ENCODE peak calls at places on chromosomes 12 and 14, in five cellular contexts. W is tibial artery, X is keratinocyte, T is aorta, I is upper lobe of right lung. N is an unnamed sample. For H3K4me1, the result is how much of the 10 kb centered on the place peaks cover.

GRCh38 chr12:88931598-88931997 is 351.3 kb upstream of the KITLG start:
- DNase-seq in W (no peak), X (no peak), T (no peak), I (no peak), N (no peak)

GRCh38 chr14:105145381-105146180 is 23.0 kb downstream of the JAG2 start:
- DNase-seq in W (peak), X (no peak), T (no peak), I (no peak), N (no peak)

GRCh38 chr12:51721281-51721940 is 127.1 kb downstream of the FIGNL2 start:
- DNase-seq in W (peak), X (no peak), T (peak), I (peak), N (peak)

GRCh38 chr12:93699271-93700141 is 22.3 kb downstream of the CRADD start:
- DNase-seq in W (no peak), X (no peak), T (no peak), I (no peak), N (no peak)

GRCh38 chr14:67837011-67837624 is 17.5 kb downstream of the RAD51B start:
- DNase-seq in W (peak), X (no peak), T (no peak), I (no peak), N (peak)

GRCh38 chr12:85951823-85952222 is 77.7 kb downstream of the NTS start:
- DNase-seq in W (no peak), X (no peak), T (no peak), I (no peak), N (no peak)

GRCh38 chr12:1594295-1595025 is at the start of gene FBXL14:
- DNase-seq in W (peak), X (no peak), T (peak), I (peak), N (peak)

GRCh38 chr14:45976001-45976400 is 675.6 kb downstream of the RPL10L start:
- DNase-seq in W (no peak), X (no peak), T (no peak), I (no peak), N (no peak)

GRCh38 chr12:47408171-47408871 is 297.5 kb downstream of the RPAP3 start:
- DNase-seq in W (no peak), X (no peak), T (no peak), I (no peak), N (peak)

GRCh38 chr12:94704452-94704871 is 54.1 kb upstream of the TMCC3 start:
- DNase-seq in W (no peak), X (no peak), T (no peak), I (no peak), N (no peak)

GRCh38 chr12:12219664-12220063 is 47.2 kb downstream of the LRP6 start:
- DNase-seq in W (no peak), X (no peak), T (no peak), I (no peak), N (no peak)

GRCh38 chr14:51682411-51682810 is 30.7 kb downstream of the FRMD6 start:
- DNase-seq in W (no peak), X (no peak), T (no peak), I (no peak), N (no peak)

GRCh38 chr12:92063641-92064040 is 82.0 kb downstream of the BTG1 start:
- DNase-seq in W (no peak), X (no peak), T (no peak), I (no peak), N (no peak)

GRCh38 chr12:76450690-76451089 is 102.5 kb upstream of the BBS10 start:
- DNase-seq in W (no peak), X (peak), T (no peak), I (no peak), N (no peak)

GRCh38 chr12:93302331-93303229 is 75.1 kb upstream of the NUDT4 start:
- DNase-seq in W (peak), X (no peak), T (peak), I (no peak), N (no peak)

GRCh38 chr14:37593496-37594237 is 1.4 kb downstream of the FOXA1 start:
- DNase-seq in W (no peak), X (no peak), T (no peak), I (no peak), N (no peak)

GRCh38 chr12:104721065-104721458 is 237.0 kb downstream of the SLC41A2 start:
- DNase-seq in W (no peak), X (no peak), T (no peak), I (no peak), N (no peak)

GRCh38 chr14:49768301-49769121 is 558 bp downstream of the KLHDC2 start:
- DNase-seq in W (peak), X (peak), T (peak), I (peak), N (peak)

GRCh38 chr12:8742501-8742900 is 44.7 kb downstream of the RIMKLB start:
- DNase-seq in W (no peak), X (peak), T (peak), I (no peak), N (no peak)

GRCh38 chr12:94761559-94761958 is 111.2 kb upstream of the TMCC3 start:
- DNase-seq in W (no peak), X (peak), T (no peak), I (no peak), N (no peak)

GRCh38 chr12:55743967-55744931 is 1.3 kb downstream of the GDF11 start:
- DNase-seq in W (no peak), X (no peak), T (no peak), I (no peak), N (no peak)

GRCh38 chr14:65972891-65973290 is 513.3 kb upstream of the CCDC196 start:
- DNase-seq in W (no peak), X (no peak), T (no peak), I (no peak), N (no peak)

GRCh38 chr14:76073732-76074131 is 78.0 kb upstream of the GPATCH2L start:
- DNase-seq in W (no peak), X (no peak), T (no peak), I (no peak), N (no peak)

GRCh38 chr14:60893916-60894315 is 87.0 kb downstream of the TRMT5 start:
- DNase-seq in W (no peak), X (no peak), T (no peak), I (no peak), N (no peak)

GRCh38 chr12:100643246-100643645 is 69.8 kb downstream of the GAS2L3 start:
- DNase-seq in W (no peak), X (no peak), T (no peak), I (peak), N (no peak)

GRCh38 chr12:57517187-57517586 is 3.1 kb downstream of the DDIT3 start:
- DNase-seq in W (no peak), X (no peak), T (no peak), I (no peak), N (peak)

GRCh38 chr14:58414845-58415244 is 12.5 kb downstream of the TIMM9 start:
- DNase-seq in W (no peak), X (no peak), T (no peak), I (no peak), N (no peak)

GRCh38 chr14:65948302-65948701 is 535.8 kb downstream of the FUT8 start:
- DNase-seq in W (no peak), X (no peak), T (no peak), I (no peak), N (no peak)

GRCh38 chr12:111304642-111305071 is 64.2 kb downstream of the PHETA1 start:
- DNase-seq in W (no peak), X (no peak), T (no peak), I (no peak), N (no peak)

GRCh38 chr12:54428050-54429013 is 9.3 kb upstream of the ITGA5 start:
- DNase-seq in W (peak), X (no peak), T (peak), I (no peak), N (peak)
- H3K4me1 ChIP-seq in W (under half), X (under half), T (under half), I (under half), N (under half)

DNA sequence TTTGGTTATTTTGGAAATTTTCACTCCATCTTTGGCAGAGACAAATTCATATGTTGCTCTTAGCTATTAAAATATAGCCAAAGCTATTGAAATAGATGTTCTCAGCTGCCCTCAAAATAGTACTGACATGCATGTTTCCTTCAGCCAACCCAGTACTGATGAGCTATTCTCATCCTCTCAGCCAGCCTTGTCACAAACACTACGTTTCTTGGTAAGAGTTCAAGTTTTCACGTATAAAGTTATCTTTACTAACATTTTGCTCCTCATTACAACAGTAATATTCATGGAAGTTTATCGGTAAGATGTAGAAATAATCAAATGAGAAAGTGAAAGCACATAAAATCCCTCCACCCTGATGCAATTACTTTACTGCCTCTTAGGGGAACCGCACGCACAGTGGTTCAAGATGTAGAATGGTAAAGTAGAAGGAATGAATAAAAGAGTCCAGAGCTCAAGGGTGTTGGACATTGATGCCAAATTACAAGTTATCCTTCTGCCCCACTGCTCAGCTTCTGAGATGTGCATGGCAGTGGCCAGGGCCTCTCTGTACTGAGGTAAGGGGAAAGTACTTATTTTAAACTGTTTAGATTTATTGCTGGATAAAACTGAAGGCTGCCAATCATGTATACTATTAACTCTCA is 20.7 kb downstream of the GCH1 start:
- DNase-seq in W (no peak), X (no peak), T (no peak), I (no peak), N (no peak)
- H3K4me3 ChIP-seq in W (peak), X (peak), T (peak), I (peak), N (peak)

GRCh38 chr14:52860209-52860608 is 68.8 kb upstream of the GNPNAT1 start:
- DNase-seq in W (no peak), X (no peak), T (no peak), I (no peak), N (no peak)

GRCh38 chr14:52863339-52863700 is 71.9 kb upstream of the GNPNAT1 start:
- DNase-seq in W (no peak), X (no peak), T (no peak), I (no peak), N (no peak)

GRCh38 chr14:52860910-52861309 is 69.5 kb upstream of the GNPNAT1 start:
- DNase-seq in W (no peak), X (no peak), T (no peak), I (no peak), N (no peak)

DNA sequence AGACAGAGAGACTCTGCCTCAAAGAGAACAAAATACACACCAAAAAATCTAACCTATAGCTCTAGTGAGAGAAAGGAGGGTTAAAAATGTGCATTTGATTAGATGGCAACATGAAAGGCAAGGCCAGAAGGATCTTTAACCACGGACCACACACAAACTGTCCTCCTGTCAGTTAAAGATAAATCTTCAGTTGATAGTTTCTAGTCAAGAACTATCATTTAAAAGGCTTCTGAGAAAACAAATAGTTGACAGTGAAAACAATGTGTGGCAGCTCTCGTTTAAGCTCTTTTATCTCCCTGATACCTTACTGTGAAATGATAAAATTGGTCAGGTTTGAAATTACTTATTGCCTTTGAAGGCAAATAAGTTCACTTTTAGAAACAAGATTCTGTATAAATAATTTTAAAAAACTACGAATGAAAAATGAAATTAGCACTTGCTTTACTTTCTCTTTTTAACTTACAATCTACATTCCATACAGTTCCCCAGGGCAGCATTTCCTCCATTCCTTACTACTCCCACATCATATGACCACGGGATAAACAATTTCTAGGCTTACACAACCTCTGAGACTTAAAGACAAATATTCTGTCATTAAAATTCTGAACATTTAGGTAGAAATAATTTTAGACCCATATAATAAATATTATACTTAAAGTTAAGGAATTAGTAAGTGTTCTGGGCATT is 71.4 kb upstream of the GNPNAT1 start:
- DNase-seq in W (no peak), X (no peak), T (no peak), I (no peak), N (no peak)
- H3K4me1 ChIP-seq in W (under half), X (under half), T (under half), I (under half), N (under half)

DNA sequence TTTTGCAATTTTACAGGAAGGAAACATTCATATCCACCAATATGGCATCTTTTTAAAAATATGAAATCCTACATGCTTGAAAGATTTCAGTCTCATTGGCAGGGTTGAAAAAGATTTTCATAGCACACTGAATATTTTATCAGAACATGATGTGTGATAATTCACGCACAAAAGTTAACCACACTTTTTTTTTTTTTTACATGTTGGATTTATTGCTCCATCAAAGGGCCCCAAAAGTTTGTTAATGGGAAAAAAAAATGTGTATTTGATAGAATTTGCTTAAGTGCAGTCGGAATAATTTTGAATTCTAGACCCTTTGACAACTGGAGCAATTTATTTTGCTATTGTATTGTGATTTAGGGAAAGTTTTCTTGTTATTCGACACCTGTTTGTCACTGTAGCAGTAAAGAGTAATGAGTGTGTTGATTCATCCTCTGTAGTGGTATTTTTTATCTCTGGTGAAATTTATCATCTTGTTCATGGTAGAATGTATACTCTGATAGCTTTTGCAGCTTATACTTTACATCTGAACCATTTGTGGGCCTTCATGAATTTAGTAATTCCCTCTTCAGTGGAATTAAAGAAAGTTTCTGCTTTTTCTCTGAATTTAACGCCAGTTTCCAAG is 1.1 kb downstream of the EML1 start:
- DNase-seq in W (no peak), X (no peak), T (no peak), I (no peak), N (no peak)
- H3K4me3 ChIP-seq in W (peak), X (no peak), T (peak), I (peak), N (no peak)

DNA sequence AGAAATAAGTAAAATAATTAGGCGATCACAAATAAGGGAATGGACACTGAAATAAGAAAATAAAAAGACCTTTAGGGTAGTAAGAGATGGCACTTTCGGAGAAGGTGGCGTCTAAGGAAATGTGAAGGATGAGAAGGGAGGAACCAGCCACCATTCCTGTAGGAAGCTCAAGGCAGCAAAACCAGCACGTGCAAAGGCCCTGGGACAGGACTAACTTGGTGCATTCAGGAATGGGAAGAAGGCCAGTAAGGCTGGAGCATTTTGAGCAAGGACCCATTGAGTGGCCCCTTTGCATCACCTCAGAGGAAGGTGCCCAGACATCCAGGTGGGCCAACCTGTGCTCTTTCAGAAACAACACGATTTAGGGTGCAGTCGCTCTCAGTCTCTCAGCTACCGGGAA is 738 bp upstream of the VPS37B start:
- DNase-seq in W (no peak), X (no peak), T (no peak), I (no peak), N (no peak)
- H3K4me1 ChIP-seq in W (under half), X (half or more), T (under half), I (under half), N (half or more)

DNA sequence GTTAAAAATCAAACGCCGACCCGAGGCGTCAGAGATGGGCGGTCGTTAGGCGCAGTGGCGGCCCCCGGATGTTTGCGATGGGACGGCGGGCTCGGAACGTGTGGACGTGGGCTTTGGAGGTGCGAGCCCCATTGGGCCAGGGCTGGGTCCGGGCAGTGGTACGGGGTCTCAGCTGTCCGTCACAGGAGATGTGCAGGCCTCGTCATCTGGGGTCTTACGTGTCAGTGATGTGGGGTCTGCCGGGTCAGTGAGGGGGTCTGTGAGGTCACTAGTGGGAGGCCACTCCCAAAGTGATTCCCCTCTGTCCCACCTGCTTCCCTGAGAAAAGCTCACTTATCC is 21.6 kb upstream of the CHFR start:
- DNase-seq in W (no peak), X (no peak), T (no peak), I (no peak), N (no peak)
- H3K4me3 ChIP-seq in W (peak), X (peak), T (peak), I (peak), N (peak)

GRCh38 chr14:55805250-55805649 is 225.2 kb downstream of the KTN1 start:
- DNase-seq in W (no peak), X (no peak), T (no peak), I (no peak), N (no peak)
- H3K4me1 ChIP-seq in W (under half), X (under half), T (under half), I (under half), N (under half)

DNA sequence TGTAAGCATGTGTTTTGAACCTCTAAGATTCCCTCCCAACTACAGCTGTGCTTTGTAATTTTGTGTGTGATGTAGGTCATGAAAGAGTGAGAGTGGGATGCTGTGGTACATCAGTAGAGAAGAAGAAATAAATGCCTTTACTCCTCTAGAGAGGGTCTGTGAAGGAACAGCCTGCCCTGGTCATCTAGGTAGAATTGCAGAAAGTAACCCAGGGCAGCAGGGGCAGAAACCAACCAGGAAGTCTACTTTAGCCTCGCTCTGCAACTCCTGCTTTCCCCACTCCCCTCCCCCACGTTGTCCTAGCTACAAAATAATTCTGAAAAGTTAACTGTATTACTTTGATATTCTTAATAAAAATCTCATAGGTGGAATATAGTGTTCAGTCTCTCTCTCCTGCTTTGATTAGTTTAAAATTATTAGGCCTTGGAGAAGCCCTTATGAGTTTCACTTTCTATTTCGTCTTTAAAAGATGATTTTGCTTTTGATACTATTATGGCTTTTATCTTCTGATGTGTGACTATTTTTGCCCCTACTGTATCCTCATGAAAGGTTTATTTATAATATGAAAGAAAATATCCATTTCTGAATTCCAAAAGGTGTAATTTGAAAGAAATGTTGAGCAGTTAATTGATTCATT is 7.6 kb downstream of the TBK1 start:
- DNase-seq in W (no peak), X (no peak), T (no peak), I (no peak), N (no peak)
- H3K4me3 ChIP-seq in W (peak), X (peak), T (no peak), I (peak), N (peak)

GRCh38 chr12:14267724-14268123 is 97.8 kb upstream of the ATF7IP start:
- DNase-seq in W (no peak), X (no peak), T (no peak), I (no peak), N (no peak)
- H3K4me1 ChIP-seq in W (under half), X (under half), T (under half), I (under half), N (under half)

N was measured in CD8-positive, alpha-beta memory T cell.